ENCODE peak calls at places on chromosomes 11 and 22, in seven cellular contexts. D, X, F, J, T, N and B are unnamed samples.

GRCh38 chr11:81255905-81256304 is 1477.8 kb downstream of the FAM181B start:
- DNase-seq in D (no peak), X (no peak), F (peak), J (no peak), T (no peak), N (no peak), B (no peak)

GRCh38 chr11:66228521-66228920 is 39.9 kb upstream of the RAB1B start:
- DNase-seq in D (no peak), X (no peak), F (no peak), J (no peak), T (no peak), N (no peak), B (no peak)

GRCh38 chr11:45665206-45665932 is at the start of gene CHST1:
- DNase-seq in D (peak), X (no peak), F (no peak), J (no peak), T (peak), N (peak), B (no peak)

GRCh38 chr11:22669368-22669767 is 3.0 kb downstream of the GAS2 start:
- DNase-seq in D (no peak), X (no peak), F (no peak), J (no peak), T (no peak), N (no peak), B (no peak)

GRCh38 chr11:63870351-63871197 is 31.7 kb downstream of the MARK2 start:
- DNase-seq in D (no peak), X (no peak), F (peak), J (no peak), T (no peak), N (peak), B (no peak)

GRCh38 chr11:86805873-86806310 is 5.5 kb downstream of the PRSS23 start:
- DNase-seq in D (peak), X (peak), F (peak), J (no peak), T (no peak), N (no peak), B (no peak)

GRCh38 chr11:12909866-12910265 is 99.2 kb upstream of the RASSF10 start:
- DNase-seq in D (no peak), X (no peak), F (peak), J (no peak), T (no peak), N (no peak), B (no peak)

GRCh38 chr11:125081098-125081798 is 18.1 kb downstream of the SLC37A2 start:
- DNase-seq in D (no peak), X (no peak), F (no peak), J (no peak), T (no peak), N (no peak), B (no peak)

GRCh38 chr22:22431271-22432220 is 77.0 kb downstream of the ZNF280B start:
- DNase-seq in D (no peak), X (peak), F (peak), J (peak), T (no peak), N (peak), B (no peak)

GRCh38 chr11:4063348-4063747 is 31.3 kb upstream of the RRM1 start:
- DNase-seq in D (no peak), X (no peak), F (no peak), J (no peak), T (no peak), N (no peak), B (no peak)

GRCh38 chr22:37279469-37279868 is 2.8 kb upstream of the CYTH4 start:
- DNase-seq in D (no peak), X (no peak), F (no peak), J (no peak), T (no peak), N (no peak), B (no peak)

GRCh38 chr11:64045700-64046099 is 10.0 kb downstream of the FLRT1 start:
- DNase-seq in D (no peak), X (no peak), F (no peak), J (no peak), T (no peak), N (no peak), B (no peak)

GRCh38 chr22:20809538-20810185 is 35.7 kb downstream of the SERPIND1 start:
- DNase-seq in D (peak), X (no peak), F (no peak), J (no peak), T (no peak), N (no peak), B (no peak)

GRCh38 chr11:82680252-82680651 is 53.4 kb downstream of the FAM181B start:
- DNase-seq in D (no peak), X (no peak), F (no peak), J (peak), T (no peak), N (no peak), B (no peak)

GRCh38 chr11:118434553-118435232 is 1.6 kb upstream of the KMT2A start:
- DNase-seq in D (peak), X (peak), F (peak), J (no peak), T (peak), N (peak), B (no peak)

GRCh38 chr11:113201055-113201818 is 113.1 kb upstream of the TTC12 start:
- DNase-seq in D (no peak), X (no peak), F (no peak), J (no peak), T (peak), N (no peak), B (no peak)

GRCh38 chr11:864118-864827 is 21.6 kb downstream of the TSPAN4 start:
- DNase-seq in D (no peak), X (no peak), F (no peak), J (no peak), T (no peak), N (no peak), B (no peak)

GRCh38 chr22:17400305-17400704 is 31.0 kb downstream of the CECR2 start:
- DNase-seq in D (no peak), X (no peak), F (no peak), J (no peak), T (no peak), N (no peak), B (no peak)

GRCh38 chr22:42316988-42317387 is 46.5 kb upstream of the TCF20 start:
- DNase-seq in D (no peak), X (no peak), F (peak), J (peak), T (peak), N (no peak), B (no peak)

GRCh38 chr22:26893034-26893710 is 235.8 kb downstream of the MIAT start:
- DNase-seq in D (no peak), X (no peak), F (no peak), J (no peak), T (no peak), N (no peak), B (no peak)

GRCh38 chr11:93902921-93903320 is 52.5 kb upstream of the VSTM5 start:
- DNase-seq in D (no peak), X (no peak), F (no peak), J (no peak), T (no peak), N (no peak), B (no peak)

GRCh38 chr11:114208371-114208770 is 87.8 kb upstream of the NNMT start:
- DNase-seq in D (no peak), X (no peak), F (no peak), J (no peak), T (no peak), N (no peak), B (no peak)

GRCh38 chr22:32868928-32869327 is 67.4 kb downstream of the TIMP3 start:
- DNase-seq in D (no peak), X (no peak), F (no peak), J (no peak), T (no peak), N (no peak), B (no peak)

GRCh38 chr11:65850217-65851082 is 7.5 kb downstream of the CFL1 start:
- DNase-seq in D (peak), X (no peak), F (no peak), J (no peak), T (no peak), N (no peak), B (no peak)

GRCh38 chr11:119583585-119583984 is 145.4 kb downstream of the NECTIN1 start:
- DNase-seq in D (peak), X (no peak), F (peak), J (no peak), T (no peak), N (no peak), B (no peak)
- TF ChIP-seq CTCF in D (no peak), X (no peak), F (peak), J (no peak), T (no peak), N (peak), B (peak)

GRCh38 chr11:135036488-135037297 is 624.7 kb upstream of the B3GAT1 start:
- DNase-seq in D (no peak), X (no peak), F (no peak), J (no peak), T (no peak), N (no peak), B (no peak)

GRCh38 chr11:135037828-135038227 is 625.8 kb upstream of the B3GAT1 start:
- DNase-seq in D (no peak), X (no peak), F (no peak), J (no peak), T (no peak), N (no peak), B (no peak)

GRCh38 chr11:135035282-135035681 is 623.2 kb upstream of the B3GAT1 start:
- DNase-seq in D (no peak), X (no peak), F (no peak), J (no peak), T (no peak), N (no peak), B (no peak)

DNA sequence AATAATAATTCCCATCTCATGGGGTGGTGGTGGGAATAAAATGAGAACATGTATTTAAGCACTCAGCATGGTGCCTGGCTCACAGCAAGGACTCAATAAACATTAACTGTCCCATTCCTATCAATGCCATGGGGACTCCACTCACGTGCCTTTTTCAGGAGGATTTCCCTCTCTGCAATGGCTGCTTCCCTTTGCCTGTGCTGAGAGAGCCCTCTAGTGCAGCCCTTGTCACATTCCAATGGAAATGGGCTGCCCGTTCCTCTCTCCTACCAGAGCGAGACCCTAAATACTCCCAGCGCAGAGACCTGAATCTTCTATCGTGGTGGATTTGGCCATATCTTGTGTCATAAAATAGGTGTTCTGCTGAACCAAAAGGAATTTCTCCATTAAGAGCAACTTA is 621.5 kb upstream of the B3GAT1 start:
- DNase-seq in D (no peak), X (no peak), F (no peak), J (no peak), T (no peak), N (peak), B (no peak)
- TF ChIP-seq CTCF in D (no peak), X (no peak), F (no peak), J (no peak), T (peak), N (no peak), B (peak)

GRCh38 chr11:19013181-19013857 is 47.2 kb downstream of the MRGPRX2 start:
- DNase-seq in D (no peak), X (no peak), F (no peak), J (no peak), T (no peak), N (no peak), B (no peak)
- TF ChIP-seq CTCF in D (no peak), X (peak), F (peak), J (no peak), T (no peak), N (peak), B (no peak)

GRCh38 chr11:92767416-92767815 is 202.0 kb upstream of the MTNR1B start:
- DNase-seq in D (no peak), X (no peak), F (no peak), J (no peak), T (no peak), N (no peak), B (no peak)
- TF ChIP-seq CTCF in D (no peak), X (no peak), F (no peak), J (no peak), T (no peak), N (no peak), B (no peak)